ENCODE peak calls at places on chromosomes 6 and 20, in six cellular contexts. H, B, K, O, C and N are unnamed samples.

GRCh38 chr20:48958743-48959142 is 37.2 kb downstream of the ARFGEF2 start:
- DNase-seq in H (no peak), B (no peak), K (no peak), O (no peak), C (no peak), N (no peak)

GRCh38 chr6:40631760-40632159 is 44.6 kb upstream of the LRFN2 start:
- DNase-seq in H (no peak), B (no peak), K (no peak), O (no peak), C (no peak), N (no peak)

GRCh38 chr6:46263709-46264091 is 92.9 kb upstream of the ENPP5 start:
- DNase-seq in H (no peak), B (no peak), K (peak; percentile 5), O (peak; percentile 85), C (no peak), N (no peak)

GRCh38 chr20:7025635-7026034 is 258.1 kb downstream of the BMP2 start:
- DNase-seq in H (no peak), B (no peak), K (no peak), O (no peak), C (no peak), N (no peak)

GRCh38 chr6:782141-782540 is 89.2 kb upstream of the EXOC2 start:
- DNase-seq in H (no peak), B (no peak), K (no peak), O (no peak), C (no peak), N (no peak)

GRCh38 chr6:26249709-26249958 is 115.4 kb upstream of the BTN3A2 start:
- DNase-seq in H (no peak), B (no peak), K (no peak), O (no peak), C (peak; percentile 58), N (no peak)

GRCh38 chr6:39309942-39310531 is 4.2 kb downstream of the KCNK17 start:
- DNase-seq in H (no peak), B (peak; percentile 85), K (peak; percentile 31), O (peak; percentile 75), C (no peak), N (peak; percentile 43)

GRCh38 chr20:43528258-43528875 is 20.9 kb downstream of the L3MBTL1 start:
- DNase-seq in H (no peak), B (no peak), K (no peak), O (no peak), C (no peak), N (no peak)

GRCh38 chr20:57316795-57317201 is 12.8 kb upstream of the SPO11 start:
- DNase-seq in H (no peak), B (no peak), K (no peak), O (no peak), C (no peak), N (no peak)

GRCh38 chr20:13898012-13898612 is 92.3 kb downstream of the SEL1L2 start:
- DNase-seq in H (no peak), B (no peak), K (no peak), O (no peak), C (no peak), N (no peak)

GRCh38 chr6:140907235-140907634 is 1225.5 kb upstream of the GJE1 start:
- DNase-seq in H (no peak), B (no peak), K (no peak), O (no peak), C (no peak), N (no peak)

GRCh38 chr6:44005507-44005903 is 121.7 kb downstream of the MRPL14 start:
- DNase-seq in H (no peak), B (no peak), K (no peak), O (no peak), C (no peak), N (no peak)

GRCh38 chr6:30167101-30167500 is 3.8 kb downstream of the TRIM15 start:
- DNase-seq in H (no peak), B (no peak), K (no peak), O (no peak), C (no peak), N (no peak)

GRCh38 chr6:47440722-47441121 is 36.9 kb upstream of the CD2AP start:
- DNase-seq in H (no peak), B (no peak), K (no peak), O (no peak), C (peak; percentile 47), N (no peak)

GRCh38 chr20:61734733-61735502 is 330.8 kb downstream of the TAF4 start:
- DNase-seq in H (no peak), B (no peak), K (no peak), O (no peak), C (no peak), N (no peak)

GRCh38 chr6:97703661-97704060 is 420.6 kb upstream of the MMS22L start:
- DNase-seq in H (no peak), B (no peak), K (peak; percentile 24), O (no peak), C (no peak), N (no peak)

GRCh38 chr6:118500130-118501015 is 47.7 kb upstream of the PLN start:
- DNase-seq in H (no peak), B (no peak), K (no peak), O (no peak), C (no peak), N (no peak)

GRCh38 chr6:135014353-135014832 is 40.2 kb downstream of the HBS1L start:
- DNase-seq in H (no peak), B (no peak), K (no peak), O (no peak), C (peak; percentile 77), N (no peak)

GRCh38 chr6:106128981-106129761 is 43.0 kb downstream of the PRDM1 start:
- DNase-seq in H (no peak), B (no peak), K (peak; percentile 78), O (peak; percentile 79), C (no peak), N (no peak)

GRCh38 chr6:85581572-85581971 is 12.1 kb downstream of the SNX14 start:
- DNase-seq in H (no peak), B (no peak), K (no peak), O (no peak), C (no peak), N (no peak)

GRCh38 chr6:20572940-20573339 is 38.7 kb downstream of the CDKAL1 start:
- DNase-seq in H (no peak), B (no peak), K (no peak), O (peak; percentile 87), C (no peak), N (no peak)

GRCh38 chr6:148747145-148747492 is 289 bp downstream of the UST start:
- DNase-seq in H (no peak), B (peak; percentile 57), K (no peak), O (peak; percentile 46), C (no peak), N (no peak)

GRCh38 chr20:52601295-52601971 is 370.7 kb upstream of the TSHZ2 start:
- DNase-seq in H (no peak), B (no peak), K (no peak), O (no peak), C (no peak), N (no peak)

GRCh38 chr6:134245041-134245440 is 72.9 kb downstream of the SGK1 start:
- DNase-seq in H (no peak), B (no peak), K (peak; percentile 49), O (peak; percentile 76), C (no peak), N (no peak)

GRCh38 chr6:13927203-13927602 is 2.5 kb downstream of the RNF182 start:
- DNase-seq in H (no peak), B (no peak), K (no peak), O (no peak), C (no peak), N (no peak)

GRCh38 chr6:164258421-164258820 is 843.9 kb downstream of the QKI start:
- DNase-seq in H (no peak), B (no peak), K (no peak), O (no peak), C (no peak), N (no peak)

GRCh38 chr6:143745160-143746133 is 67.7 kb downstream of the PHACTR2 start:
- DNase-seq in H (no peak), B (peak; percentile 33), K (peak; percentile 80), O (peak; percentile 60), C (no peak), N (no peak)

GRCh38 chr6:87660226-87660886 is 41.7 kb downstream of the AKIRIN2 start:
- DNase-seq in H (no peak), B (no peak), K (no peak), O (peak; percentile 80), C (no peak), N (no peak)
- TF ChIP-seq CTCF in H (no peak), B (no peak), K (no peak), O (no peak), C (no peak), N (no peak)

DNA sequence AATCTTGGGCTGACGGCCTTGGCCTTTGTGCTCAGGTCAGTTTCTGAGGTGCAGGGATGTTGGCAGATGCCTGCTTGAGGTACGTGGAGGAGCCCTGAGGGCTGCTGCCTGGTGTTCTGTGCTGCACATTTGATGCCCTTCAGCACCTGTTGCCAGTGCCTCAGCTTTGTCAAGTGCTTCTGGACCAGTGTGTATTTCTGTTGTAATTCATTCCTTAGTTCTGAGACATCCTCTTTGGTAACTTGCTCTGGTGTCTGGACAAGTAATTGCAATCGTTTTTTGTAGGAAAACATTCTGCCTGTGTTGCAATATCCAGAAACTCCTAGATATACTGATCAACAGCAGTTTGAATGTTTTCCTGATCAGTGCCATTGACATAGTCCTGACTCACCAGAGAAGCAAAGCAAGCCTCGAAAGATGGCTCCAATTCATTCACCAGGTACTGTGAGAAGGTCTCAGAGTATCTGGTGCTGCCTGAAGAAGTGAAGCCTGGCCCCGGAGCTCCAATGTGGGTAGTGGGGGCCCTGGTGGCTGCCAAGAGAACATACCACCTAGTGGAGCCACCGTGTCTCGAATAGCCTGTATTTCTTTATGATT is 26.7 kb downstream of the ZNF337 start:
- DNase-seq in H (no peak), B (peak; percentile 15), K (no peak), O (peak; percentile 79), C (no peak), N (no peak)
- TF ChIP-seq CTCF in H (no peak), B (no peak), K (no peak), O (peak; percentile 26), C (no peak), N (no peak)

GRCh38 chr6:27837636-27838512 is 74.3 kb downstream of the OR2B2 start:
- DNase-seq in H (peak; percentile 21), B (peak; percentile 69), K (peak; percentile 99), O (peak; percentile 100), C (peak; percentile 100), N (no peak)
- TF ChIP-seq CTCF in H (no peak), B (no peak), K (no peak), O (no peak), C (no peak), N (no peak)

GRCh38 chr6:146027586-146028249 is 1.1 kb upstream of the GRM1 start:
- DNase-seq in H (no peak), B (peak; percentile 5), K (no peak), O (peak; percentile 1), C (no peak), N (no peak)
- TF ChIP-seq CTCF in H (no peak), B (no peak), K (no peak), O (no peak), C (no peak), N (no peak)